ENCODE peak calls at places on chromosomes 16 and 17, in five cellular contexts. One of them, this sample, is unnamed.
A peak's percentile ranks its signal among the peaks of the same experiment; 100 is the strongest.

GRCh38 chr16:64144612-64145011 is 977.3 kb downstream of the CDH11 start:
- DNase-seq in mesendoderm: no peak
- DNase-seq in neuronal stem cell: no peak
- DNase-seq in IMR-90: no peak
- DNase-seq in trophoblast cell: no peak
- DNase-seq in this sample: no peak

GRCh38 chr17:31559647-31560501 is 168.4 kb downstream of the RAB11FIP4 start:
- DNase-seq in trophoblast cell: no peak
- DNase-seq in IMR-90: no peak
- DNase-seq in mesendoderm: peak; percentile 38
- DNase-seq in neuronal stem cell: no peak
- DNase-seq in this sample: peak; percentile 65

GRCh38 chr17:17365476-17366110 is 62.4 kb downstream of the NT5M start:
- DNase-seq in neuronal stem cell: no peak
- DNase-seq in IMR-90: no peak
- DNase-seq in mesendoderm: no peak
- DNase-seq in trophoblast cell: no peak
- DNase-seq in this sample: no peak

GRCh38 chr17:65514082-65514481 is 47.4 kb downstream of the AXIN2 start:
- DNase-seq in IMR-90: peak; percentile 56
- DNase-seq in mesendoderm: no peak
- DNase-seq in neuronal stem cell: no peak
- DNase-seq in trophoblast cell: peak; percentile 35
- DNase-seq in this sample: no peak

GRCh38 chr17:49016775-49017463 is 19.7 kb downstream of the IGF2BP1 start:
- DNase-seq in trophoblast cell: no peak
- DNase-seq in IMR-90: peak; percentile 80
- DNase-seq in neuronal stem cell: no peak
- DNase-seq in mesendoderm: no peak
- DNase-seq in this sample: peak; percentile 46

GRCh38 chr17:37674511-37674910 is 31.3 kb upstream of the DDX52 start:
- DNase-seq in IMR-90: no peak
- DNase-seq in neuronal stem cell: no peak
- DNase-seq in mesendoderm: peak; percentile 57
- DNase-seq in trophoblast cell: no peak
- DNase-seq in this sample: no peak

GRCh38 chr17:10843806-10844205 is 5.9 kb upstream of the PIRT start:
- DNase-seq in mesendoderm: peak; percentile 39
- DNase-seq in IMR-90: no peak
- DNase-seq in neuronal stem cell: no peak
- DNase-seq in trophoblast cell: no peak
- DNase-seq in this sample: peak; percentile 57

GRCh38 chr16:85523602-85524364 is 89.3 kb upstream of the GSE1 start:
- DNase-seq in trophoblast cell: peak; percentile 96
- DNase-seq in neuronal stem cell: no peak
- DNase-seq in mesendoderm: peak; percentile 88
- DNase-seq in IMR-90: peak; percentile 45
- DNase-seq in this sample: peak; percentile 23

GRCh38 chr16:51430716-51431369 is 279.8 kb upstream of the SALL1 start:
- DNase-seq in trophoblast cell: no peak
- DNase-seq in mesendoderm: no peak
- DNase-seq in neuronal stem cell: no peak
- DNase-seq in IMR-90: no peak
- DNase-seq in this sample: no peak

GRCh38 chr17:82826956-82827355 is 12.9 kb downstream of the ZNF750 start:
- DNase-seq in neuronal stem cell: no peak
- DNase-seq in trophoblast cell: peak; percentile 54
- DNase-seq in mesendoderm: no peak
- DNase-seq in IMR-90: no peak
- DNase-seq in this sample: no peak

GRCh38 chr16:49464877-49465504 is 91.4 kb downstream of the C16orf78 start:
- DNase-seq in mesendoderm: peak; percentile 59
- DNase-seq in IMR-90: no peak
- DNase-seq in trophoblast cell: no peak
- DNase-seq in neuronal stem cell: peak; percentile 37
- DNase-seq in this sample: no peak

GRCh38 chr17:77105706-77106105 is 35.1 kb upstream of the SEC14L1 start:
- DNase-seq in trophoblast cell: no peak
- DNase-seq in neuronal stem cell: no peak
- DNase-seq in mesendoderm: no peak
- DNase-seq in IMR-90: no peak
- DNase-seq in this sample: no peak

GRCh38 chr17:56598471-56598870 is 5.0 kb downstream of the NOG start:
- DNase-seq in IMR-90: peak; percentile 65
- DNase-seq in mesendoderm: peak; percentile 82
- DNase-seq in neuronal stem cell: no peak
- DNase-seq in trophoblast cell: no peak
- DNase-seq in this sample: no peak

GRCh38 chr17:82866521-82867214 is 26.8 kb upstream of the ZNF750 start:
- DNase-seq in neuronal stem cell: no peak
- DNase-seq in mesendoderm: no peak
- DNase-seq in IMR-90: peak; percentile 94
- DNase-seq in trophoblast cell: no peak
- DNase-seq in this sample: no peak

GRCh38 chr16:10835281-10835931 is 16.8 kb upstream of the TVP23A start:
- DNase-seq in IMR-90: no peak
- DNase-seq in trophoblast cell: no peak
- DNase-seq in mesendoderm: no peak
- DNase-seq in neuronal stem cell: no peak
- DNase-seq in this sample: no peak

DNA sequence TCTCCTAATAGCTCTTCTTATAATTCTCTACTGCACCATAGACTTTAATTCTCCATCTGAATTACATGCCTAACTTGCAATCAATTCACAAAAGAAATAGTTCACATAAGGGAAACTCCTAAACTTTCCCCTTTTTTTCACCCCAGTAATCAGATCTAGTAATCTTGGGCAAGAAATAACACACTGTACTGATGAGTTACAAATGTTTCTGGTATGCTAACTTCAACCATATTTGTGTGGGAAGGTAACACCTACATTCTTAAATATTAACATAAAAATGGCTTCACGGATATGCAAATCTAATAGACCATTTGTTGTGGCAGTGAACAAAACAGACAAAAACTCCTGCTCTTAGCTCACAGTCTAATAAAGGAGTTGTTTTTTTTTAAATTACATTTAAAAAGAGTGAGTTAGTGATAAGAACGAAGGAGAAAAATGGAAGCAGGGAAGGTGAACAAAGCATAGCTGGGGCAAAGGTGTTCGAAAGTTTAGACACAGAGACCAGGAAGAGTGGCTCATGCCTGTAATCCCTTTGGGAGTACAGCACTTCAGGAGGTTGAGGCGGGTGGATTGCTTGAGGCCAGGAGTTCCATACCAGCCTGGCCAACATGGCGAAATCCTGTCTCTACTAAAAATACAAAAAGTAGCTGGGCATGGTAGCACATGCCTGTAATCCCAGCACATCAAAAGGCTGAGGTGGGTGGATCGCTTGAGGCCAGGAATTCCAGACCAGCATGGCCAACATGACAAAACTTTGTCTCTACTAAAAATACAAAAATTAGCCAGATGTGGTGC is 34.8 kb downstream of the CMTM3 start:
- DNase-seq in trophoblast cell: peak; percentile 92
- DNase-seq in mesendoderm: no peak
- DNase-seq in IMR-90: no peak
- DNase-seq in neuronal stem cell: no peak
- DNase-seq in this sample: no peak
- H3K9ac ChIP-seq in trophoblast cell: no peak overlapping the region
- H3K9ac ChIP-seq in mesendoderm: no peak overlapping the region
- H3K9ac ChIP-seq in IMR-90: no peak overlapping the region
- H3K9ac ChIP-seq in neuronal stem cell: no peak overlapping the region
- H3K9ac ChIP-seq in this sample: no peak overlapping the region

DNA sequence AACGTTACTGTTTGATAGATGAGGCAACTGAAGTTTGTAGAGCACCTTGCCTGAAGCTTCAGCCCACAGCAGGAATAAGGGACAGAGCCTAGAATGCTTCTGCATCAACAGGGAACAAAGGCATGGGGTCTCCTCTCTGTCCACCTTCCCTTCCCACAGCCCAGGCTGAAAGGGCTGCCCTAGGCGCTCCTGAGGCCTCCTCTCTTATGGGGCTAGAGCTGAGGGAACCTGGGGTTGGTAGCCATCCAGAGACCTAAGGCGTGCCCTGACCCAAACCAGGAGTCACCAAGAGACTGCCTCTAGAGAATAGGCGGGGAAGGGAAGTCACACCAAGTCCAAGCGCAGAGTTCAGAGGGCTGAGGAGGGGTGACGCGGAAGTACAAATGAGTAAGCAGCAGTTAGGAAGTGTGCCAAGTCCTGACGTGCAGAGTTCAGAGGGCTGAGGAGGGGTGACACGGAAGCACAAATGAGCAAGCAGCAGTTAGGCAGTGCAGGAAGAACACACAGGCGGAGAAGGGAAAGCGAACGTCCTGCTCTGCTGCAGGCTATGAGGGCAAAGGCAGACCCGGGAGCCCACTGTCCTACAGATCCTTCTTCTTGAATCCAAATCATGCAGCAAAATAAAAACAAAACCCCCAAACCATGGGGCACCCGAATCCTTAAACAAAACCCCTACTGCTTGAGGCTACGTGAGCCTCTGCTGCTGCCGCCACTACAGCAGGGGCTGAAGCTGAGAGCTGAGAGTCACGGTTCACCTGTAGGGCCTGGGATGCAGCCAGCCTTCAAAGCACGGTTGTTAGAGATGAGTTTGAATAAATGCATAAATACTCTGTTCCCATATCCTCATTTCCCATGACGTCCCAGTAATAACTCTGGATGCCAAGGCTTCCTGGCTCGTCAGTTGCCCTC is 2.7 kb upstream of the SPG7 start:
- DNase-seq in neuronal stem cell: no peak
- DNase-seq in trophoblast cell: peak; percentile 50
- DNase-seq in IMR-90: peak; percentile 93
- DNase-seq in mesendoderm: no peak
- DNase-seq in this sample: no peak
- H3K23ac ChIP-seq in neuronal stem cell: no peak overlapping the region
- H3K23ac ChIP-seq in trophoblast cell: peak overlapping the region; percentile 48
- H3K23ac ChIP-seq in IMR-90: peak overlapping the region; percentile 40
- H3K23ac ChIP-seq in mesendoderm: no peak overlapping the region
- H3K23ac ChIP-seq in this sample: no peak overlapping the region

GRCh38 chr16:56980792-56981724 is 8.3 kb upstream of the NLRC5 start:
- DNase-seq in IMR-90: no peak
- DNase-seq in mesendoderm: no peak
- DNase-seq in trophoblast cell: no peak
- DNase-seq in neuronal stem cell: no peak
- DNase-seq in this sample: no peak
- H3K9ac ChIP-seq in IMR-90: no peak overlapping the region
- H3K9ac ChIP-seq in mesendoderm: no peak overlapping the region
- H3K9ac ChIP-seq in trophoblast cell: no peak overlapping the region
- H3K9ac ChIP-seq in neuronal stem cell: no peak overlapping the region
- H3K9ac ChIP-seq in this sample: no peak overlapping the region

GRCh38 chr16:75254359-75254837 is 3.0 kb upstream of the BCAR1 start:
- DNase-seq in trophoblast cell: peak; percentile 98
- DNase-seq in IMR-90: peak; percentile 88
- DNase-seq in mesendoderm: peak; percentile 91
- DNase-seq in neuronal stem cell: no peak
- DNase-seq in this sample: no peak

GRCh38 chr16:75251280-75252048 is at the start of gene BCAR1:
- DNase-seq in IMR-90: peak; percentile 93
- DNase-seq in trophoblast cell: peak; percentile 89
- DNase-seq in neuronal stem cell: peak; percentile 89
- DNase-seq in mesendoderm: peak; percentile 95
- DNase-seq in this sample: peak; percentile 89

GRCh38 chr16:75250809-75251279 is 580 bp downstream of the BCAR1 start:
- DNase-seq in mesendoderm: no peak
- DNase-seq in neuronal stem cell: no peak
- DNase-seq in IMR-90: no peak
- DNase-seq in trophoblast cell: no peak
- DNase-seq in this sample: no peak

GRCh38 chr16:75252049-75252864 is 833 bp upstream of the BCAR1 start:
- DNase-seq in trophoblast cell: no peak
- DNase-seq in neuronal stem cell: no peak
- DNase-seq in IMR-90: no peak
- DNase-seq in mesendoderm: no peak
- DNase-seq in this sample: no peak

DNA sequence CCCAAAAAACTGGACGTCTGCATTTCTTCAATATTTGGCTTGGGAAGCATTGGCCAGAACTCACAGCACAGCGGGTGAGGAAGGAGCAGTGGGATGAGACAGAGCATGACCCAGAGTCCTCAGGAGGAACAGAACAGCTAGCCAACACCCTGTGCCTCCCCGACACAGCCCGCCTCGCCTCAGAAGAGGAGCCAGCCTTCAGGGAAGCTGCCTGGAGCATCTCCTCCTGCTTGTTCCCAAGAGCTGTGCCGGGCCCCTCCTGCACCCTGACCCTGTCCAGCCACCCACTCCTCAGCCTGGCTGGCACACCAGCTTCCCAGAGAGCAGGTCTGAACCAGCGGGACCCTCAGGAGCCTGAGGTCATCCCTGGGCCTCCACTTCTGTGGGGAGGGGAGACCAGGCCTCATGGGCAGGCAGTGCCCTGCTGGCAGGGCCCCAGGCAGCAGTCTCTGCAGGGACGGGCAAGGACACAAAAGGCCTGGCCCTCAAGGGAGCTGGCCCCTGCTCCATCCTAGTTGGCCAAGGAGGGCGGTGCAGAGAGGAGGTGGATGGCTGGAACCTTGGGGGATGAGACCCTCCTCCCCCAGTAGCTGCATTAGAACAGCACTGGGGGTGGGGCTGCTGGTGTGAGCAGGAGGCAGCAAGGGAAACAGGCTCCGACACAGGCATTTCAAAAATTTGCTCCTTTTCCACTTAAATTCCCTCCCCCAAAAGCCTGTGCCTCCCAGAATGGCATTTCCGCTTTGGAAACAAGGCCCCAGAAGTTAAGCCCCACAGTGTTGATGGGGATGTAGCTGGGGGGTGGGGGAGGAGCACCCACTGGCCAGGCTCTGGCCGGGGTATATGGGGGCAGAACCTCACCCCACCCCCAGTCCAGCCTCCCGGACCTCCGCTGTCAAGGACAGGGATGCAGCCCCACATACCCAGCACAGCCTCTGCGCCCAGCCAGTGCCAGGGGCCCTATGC is 1.8 kb upstream of the BCAR1 start:
- DNase-seq in IMR-90: peak; percentile 74
- DNase-seq in neuronal stem cell: peak; percentile 65
- DNase-seq in trophoblast cell: no peak
- DNase-seq in mesendoderm: peak; percentile 99
- DNase-seq in this sample: peak; percentile 85
- H3K23ac ChIP-seq in IMR-90: peak overlapping the region; percentile 99
- H3K23ac ChIP-seq in neuronal stem cell: peak overlapping the region; percentile 4
- H3K23ac ChIP-seq in trophoblast cell: no peak overlapping the region
- H3K23ac ChIP-seq in mesendoderm: no peak overlapping the region
- H3K23ac ChIP-seq in this sample: no peak overlapping the region

GRCh38 chr16:57419506-57419905 is 14.9 kb downstream of the CCL17 start:
- DNase-seq in IMR-90: no peak
- DNase-seq in mesendoderm: peak; percentile 34
- DNase-seq in neuronal stem cell: no peak
- DNase-seq in trophoblast cell: no peak
- DNase-seq in this sample: no peak
- H3K9ac ChIP-seq in IMR-90: no peak overlapping the region
- H3K9ac ChIP-seq in mesendoderm: no peak overlapping the region
- H3K9ac ChIP-seq in neuronal stem cell: no peak overlapping the region
- H3K9ac ChIP-seq in trophoblast cell: no peak overlapping the region
- H3K9ac ChIP-seq in this sample: no peak overlapping the region